ENCODE peak calls at places on chromosome 5, in ten cellular contexts. V, H, A, S, Z, X, F, T, I and L are unnamed samples.

GRCh38 chr5:172606156-172606785 is 34.8 kb upstream of the NEURL1B start:
- DNase-seq in V (no peak), H (no peak), A (no peak), S (peak; percentile 56), Z (no peak), X (no peak), F (no peak), T (no peak), I (no peak), L (no peak)

GRCh38 chr5:90056911-90057705 is 352.4 kb downstream of the CETN3 start:
- DNase-seq in V (no peak), H (no peak), A (no peak), S (no peak), Z (peak; percentile 8), X (peak; percentile 60), F (peak; percentile 10), T (no peak), I (no peak), L (no peak)

GRCh38 chr5:132641241-132641723 is 16.7 kb upstream of the IL13 start:
- DNase-seq in V (no peak), H (no peak), A (no peak), S (no peak), Z (no peak), X (no peak), F (no peak), T (no peak), I (no peak), L (no peak)

GRCh38 chr5:169176686-169177430 is 124.1 kb downstream of the SLIT3 start:
- DNase-seq in V (peak; percentile 21), H (no peak), A (no peak), S (no peak), Z (no peak), X (no peak), F (no peak), T (no peak), I (no peak), L (no peak)

GRCh38 chr5:142926549-142926948 is 156.4 kb downstream of the ARHGAP26 start:
- DNase-seq in V (no peak), H (no peak), A (no peak), S (no peak), Z (no peak), X (no peak), F (no peak), T (no peak), I (no peak), L (no peak)

GRCh38 chr5:128304121-128304520 is 220.6 kb downstream of the SLC12A2 start:
- DNase-seq in V (no peak), H (no peak), A (no peak), S (no peak), Z (no peak), X (no peak), F (no peak), T (no peak), I (no peak), L (no peak)

GRCh38 chr5:83464261-83464660 is 7.3 kb upstream of the VCAN start:
- DNase-seq in V (no peak), H (no peak), A (no peak), S (no peak), Z (no peak), X (peak; percentile 36), F (no peak), T (no peak), I (no peak), L (no peak)

GRCh38 chr5:146248536-146248935 is 45.1 kb downstream of the RBM27 start:
- DNase-seq in V (no peak), H (no peak), A (no peak), S (no peak), Z (no peak), X (no peak), F (no peak), T (no peak), I (no peak), L (no peak)

GRCh38 chr5:142191776-142192175 is 83.2 kb downstream of the NDFIP1 start:
- DNase-seq in V (no peak), H (no peak), A (no peak), S (no peak), Z (no peak), X (no peak), F (no peak), T (no peak), I (no peak), L (no peak)

GRCh38 chr5:56004874-56005273 is 10.1 kb upstream of the IL6ST start:
- DNase-seq in V (no peak), H (no peak), A (no peak), S (no peak), Z (no peak), X (no peak), F (no peak), T (no peak), I (no peak), L (no peak)

GRCh38 chr5:139406960-139407359 is 3.1 kb upstream of the SPATA24 start:
- DNase-seq in V (no peak), H (no peak), A (no peak), S (no peak), Z (no peak), X (no peak), F (no peak), T (no peak), I (no peak), L (no peak)

GRCh38 chr5:138536665-138537315 is 6.2 kb downstream of the ETF1 start:
- DNase-seq in V (no peak), H (peak; percentile 82), A (no peak), S (peak; percentile 74), Z (peak; percentile 4), X (peak; percentile 70), F (peak; percentile 39), T (no peak), I (no peak), L (peak; percentile 18)

GRCh38 chr5:20245432-20245974 is 257.5 kb upstream of the CDH18 start:
- DNase-seq in V (no peak), H (no peak), A (no peak), S (no peak), Z (no peak), X (no peak), F (no peak), T (no peak), I (no peak), L (no peak)

GRCh38 chr5:177049285-177049684 is 26.8 kb downstream of the ZNF346 start:
- DNase-seq in V (no peak), H (peak; percentile 6), A (no peak), S (no peak), Z (no peak), X (peak; percentile 18), F (no peak), T (no peak), I (no peak), L (no peak)

GRCh38 chr5:95686661-95687060 is 3.9 kb upstream of the SPATA9 start:
- DNase-seq in V (no peak), H (no peak), A (no peak), S (no peak), Z (peak; percentile 59), X (no peak), F (no peak), T (no peak), I (no peak), L (no peak)

GRCh38 chr5:81838307-81838906 is 87.5 kb upstream of the SSBP2 start:
- DNase-seq in V (no peak), H (peak; percentile 66), A (peak; percentile 28), S (no peak), Z (no peak), X (peak; percentile 73), F (peak; percentile 39), T (no peak), I (no peak), L (peak; percentile 38)

GRCh38 chr5:27140831-27141230 is 102.4 kb upstream of the CDH9 start:
- DNase-seq in V (no peak), H (no peak), A (no peak), S (no peak), Z (no peak), X (no peak), F (no peak), T (no peak), I (no peak), L (no peak)

GRCh38 chr5:43006411-43007202 is 33.5 kb downstream of the ANXA2R start:
- DNase-seq in V (no peak), H (no peak), A (no peak), S (no peak), Z (no peak), X (no peak), F (no peak), T (no peak), I (no peak), L (no peak)

GRCh38 chr5:150317048-150318003 is 14.6 kb upstream of the ARSI start:
- DNase-seq in V (no peak), H (peak; percentile 11), A (peak; percentile 67), S (no peak), Z (no peak), X (peak; percentile 9), F (peak; percentile 47), T (no peak), I (no peak), L (no peak)